ENCODE peak calls at places on chromosomes 7 and 10, in five cellular contexts. B is endothelial cell of umbilical vein, N is IMR-90, C is breast epithelium, U is body of pancreas. M is an unnamed sample.

GRCh38 chr10:35172574-35172973 is 45.9 kb downstream of the CREM start:
- DNase-seq in B (peak; percentile 98), N (peak; percentile 41), C (no peak), U (no peak), M (no peak)

GRCh38 chr7:371119-371778 is 81.3 kb downstream of the FOXL3 start:
- DNase-seq in B (no peak), N (no peak), C (no peak), U (peak; percentile 60), M (peak; percentile 77)

GRCh38 chr7:54252256-54253035 is 289.7 kb upstream of the VSTM2A start:
- DNase-seq in B (no peak), N (no peak), C (no peak), U (no peak), M (no peak)

GRCh38 chr10:133275683-133276092 is 980 bp downstream of the ADAM8 start:
- DNase-seq in B (no peak), N (no peak), C (no peak), U (no peak), M (no peak)

GRCh38 chr7:66303454-66304160 is 98.5 kb downstream of the TPST1 start:
- DNase-seq in B (no peak), N (no peak), C (no peak), U (peak; percentile 70), M (no peak)

GRCh38 chr10:110221721-110222261 is 14.4 kb downstream of the MXI1 start:
- DNase-seq in B (peak; percentile 48), N (peak; percentile 98), C (peak; percentile 76), U (peak; percentile 87), M (peak; percentile 83)

GRCh38 chr10:14749051-14749809 is 25.5 kb downstream of the FAM107B start:
- DNase-seq in B (peak; percentile 65), N (no peak), C (no peak), U (peak; percentile 60), M (no peak)

GRCh38 chr10:79187545-79187940 is 118.8 kb downstream of the ZMIZ1 start:
- DNase-seq in B (no peak), N (no peak), C (no peak), U (no peak), M (no peak)

GRCh38 chr7:17269345-17270221 is 28.9 kb upstream of the AHR start:
- DNase-seq in B (no peak), N (no peak), C (no peak), U (no peak), M (no peak)

GRCh38 chr7:30983042-30983913 is 19.5 kb downstream of the GHRHR start:
- DNase-seq in B (peak; percentile 75), N (peak; percentile 69), C (peak; percentile 63), U (peak; percentile 86), M (peak; percentile 97)

GRCh38 chr7:20786049-20786412 is 655 bp downstream of the SP8 start:
- DNase-seq in B (no peak), N (no peak), C (no peak), U (no peak), M (no peak)

GRCh38 chr10:15515207-15515606 is 144.1 kb upstream of the FAM171A1 start:
- DNase-seq in B (no peak), N (no peak), C (peak; percentile 78), U (no peak), M (no peak)

GRCh38 chr10:110868981-110869380 is 2.7 kb upstream of the PDCD4 start:
- DNase-seq in B (no peak), N (no peak), C (no peak), U (no peak), M (no peak)

GRCh38 chr7:130141161-130141857 is 63.9 kb downstream of the TMEM209 start:
- DNase-seq in B (peak; percentile 48), N (peak; percentile 73), C (peak; percentile 64), U (peak; percentile 78), M (no peak)

GRCh38 chr10:61389887-61390286 is 63.3 kb downstream of the TMEM26 start:
- DNase-seq in B (no peak), N (no peak), C (no peak), U (no peak), M (no peak)

GRCh38 chr10:106614293-106614692 is 550.2 kb downstream of the SORCS1 start:
- DNase-seq in B (no peak), N (no peak), C (no peak), U (no peak), M (no peak)

GRCh38 chr10:15476337-15476736 is 105.2 kb upstream of the FAM171A1 start:
- DNase-seq in B (no peak), N (no peak), C (no peak), U (no peak), M (no peak)

GRCh38 chr10:56605043-56605442 is 244.0 kb upstream of the ZWINT start:
- DNase-seq in B (no peak), N (no peak), C (no peak), U (no peak), M (no peak)

GRCh38 chr7:25567430-25567829 is 339.1 kb upstream of the NPVF start:
- DNase-seq in B (no peak), N (no peak), C (no peak), U (no peak), M (no peak)

GRCh38 chr7:106901870-106902441 is 36.9 kb downstream of the PIK3CG start:
- DNase-seq in B (no peak), N (no peak), C (no peak), U (no peak), M (no peak)

GRCh38 chr10:35875281-35875680 is 233.2 kb upstream of the FZD8 start:
- DNase-seq in B (no peak), N (peak; percentile 59), C (no peak), U (no peak), M (no peak)

GRCh38 chr7:21603972-21604749 is 61.3 kb downstream of the DNAH11 start:
- DNase-seq in B (no peak), N (peak; percentile 0), C (no peak), U (no peak), M (no peak)

GRCh38 chr10:29209830-29210229 is 79.0 kb upstream of the LYZL1 start:
- DNase-seq in B (no peak), N (no peak), C (no peak), U (no peak), M (no peak)

GRCh38 chr7:6651866-6652445 is 14.8 kb downstream of the ZNF316 start:
- DNase-seq in B (no peak), N (no peak), C (no peak), U (no peak), M (no peak)

GRCh38 chr10:112914288-112914952 is 35.6 kb upstream of the TCF7L2 start:
- DNase-seq in B (no peak), N (no peak), C (no peak), U (no peak), M (no peak)

GRCh38 chr7:30596043-30596641 is 1.5 kb downstream of the GARS1 start:
- DNase-seq in B (peak; percentile 43), N (peak; percentile 41), C (no peak), U (peak; percentile 29), M (no peak)

GRCh38 chr10:49585387-49585786 is 24.7 kb upstream of the SLC18A3 start:
- DNase-seq in B (no peak), N (peak; percentile 9), C (no peak), U (no peak), M (no peak)

GRCh38 chr7:74334026-74334425 is 44.8 kb downstream of the CLIP2 start:
- DNase-seq in B (no peak), N (peak; percentile 94), C (no peak), U (no peak), M (no peak)

GRCh38 chr10:129467346-129468119 is 492 bp downstream of the MGMT start:
- DNase-seq in B (peak; percentile 4), N (peak; percentile 4), C (no peak), U (peak; percentile 29), M (no peak)

GRCh38 chr10:122127943-122128342 is 139.0 kb downstream of the TACC2 start:
- DNase-seq in B (peak; percentile 78), N (peak; percentile 59), C (no peak), U (no peak), M (no peak)

GRCh38 chr7:156174428-156174827 is 362.2 kb upstream of the SHH start:
- DNase-seq in B (no peak), N (no peak), C (no peak), U (no peak), M (no peak)

GRCh38 chr7:111729483-111729882 is 167.2 kb upstream of the IMMP2L start:
- DNase-seq in B (no peak), N (no peak), C (no peak), U (no peak), M (no peak)

GRCh38 chr10:126350216-126350992 is 37.9 kb downstream of the ADAM12 start:
- DNase-seq in B (peak; percentile 2), N (peak; percentile 90), C (peak; percentile 38), U (no peak), M (peak; percentile 53)

GRCh38 chr7:142329062-142329788 is 71.4 kb upstream of the PRSS58 start:
- DNase-seq in B (no peak), N (no peak), C (no peak), U (no peak), M (no peak)

GRCh38 chr10:103759100-103759781 is 96.1 kb downstream of the SH3PXD2A start:
- DNase-seq in B (peak; percentile 78), N (peak; percentile 91), C (no peak), U (no peak), M (no peak)
- TF ChIP-seq POLR2A in B (no peak), N (peak; percentile 15), C (no peak), U (no peak), M (no peak)

GRCh38 chr7:2529161-2530075 is 9.8 kb downstream of the LFNG start:
- DNase-seq in B (peak; percentile 44), N (peak; percentile 52), C (no peak), U (peak; percentile 81), M (peak; percentile 99)
- TF ChIP-seq POLR2A in B (no peak), N (no peak), C (no peak), U (no peak), M (no peak)

DNA sequence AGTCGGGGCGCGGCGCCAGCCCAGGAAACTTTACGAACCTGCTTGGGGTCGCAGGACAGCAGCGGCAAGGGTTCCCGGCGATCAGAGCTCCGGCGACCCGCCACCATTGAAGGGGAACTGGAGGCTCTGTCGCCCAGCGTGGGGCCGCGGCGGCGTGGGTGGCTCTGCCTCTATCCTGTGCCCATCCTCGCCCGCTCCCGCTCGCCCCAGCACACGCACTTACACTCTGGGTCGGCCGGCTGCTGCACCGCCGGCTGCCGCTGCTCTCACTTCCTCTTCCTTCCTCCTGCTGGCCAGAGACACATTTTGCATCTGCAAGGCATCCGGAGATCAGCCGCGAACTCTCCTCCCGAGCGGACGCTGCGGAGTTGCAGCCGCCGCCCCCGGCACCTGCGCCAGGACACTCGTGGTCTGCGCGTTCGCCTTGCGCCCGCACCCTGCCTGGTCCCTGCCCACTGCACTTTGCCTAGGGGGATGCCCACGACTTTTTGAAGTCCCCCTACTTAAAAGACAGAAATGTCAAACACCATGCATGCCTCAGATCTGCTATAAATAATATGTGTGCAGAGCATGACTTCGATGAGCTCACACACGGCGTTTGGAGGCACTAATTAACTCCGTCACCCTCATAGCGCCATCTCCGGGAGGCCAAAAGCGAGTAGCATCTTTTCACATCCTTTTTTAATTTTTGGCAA is at the start of gene ELMO1:
- DNase-seq in B (peak; percentile 90), N (peak; percentile 6), C (peak; percentile 55), U (peak; percentile 60), M (no peak)
- TF ChIP-seq POLR2A in B (peak; percentile 54), N (no peak), C (no peak), U (no peak), M (no peak)

GRCh38 chr10:6322805-6323204 is 120.1 kb downstream of the PFKFB3 start:
- DNase-seq in B (no peak), N (no peak), C (no peak), U (no peak), M (no peak)

GRCh38 chr10:6333086-6333485 is 130.4 kb downstream of the PFKFB3 start:
- DNase-seq in B (no peak), N (no peak), C (no peak), U (no peak), M (no peak)

GRCh38 chr10:6333973-6334372 is 131.2 kb downstream of the PFKFB3 start:
- DNase-seq in B (no peak), N (no peak), C (no peak), U (no peak), M (no peak)

GRCh38 chr10:6328708-6329423 is 126.1 kb downstream of the PFKFB3 start:
- DNase-seq in B (no peak), N (no peak), C (no peak), U (no peak), M (no peak)

GRCh38 chr10:6327906-6328707 is 125.4 kb downstream of the PFKFB3 start:
- DNase-seq in B (no peak), N (no peak), C (no peak), U (no peak), M (no peak)
- TF ChIP-seq POLR2A in B (no peak), N (no peak), C (no peak), U (no peak), M (no peak)